ENCODE peak calls at places on chromosomes 2 and 18, in seven cellular contexts. V, T, R, O, B, L and A are unnamed samples.

GRCh38 chr2:105176429-105176828 is 65.1 kb upstream of the GPR45 start:
- ATAC-seq in V (no peak), T (no peak), R (peak; percentile 90), O (peak; percentile 87), B (peak; percentile 58), L (no peak), A (peak; percentile 89)

GRCh38 chr18:44915213-44915612 is 234.5 kb downstream of the SETBP1 start:
- ATAC-seq in V (no peak), T (no peak), R (no peak), O (no peak), B (no peak), L (no peak), A (no peak)

GRCh38 chr2:160538115-160538514 is 44.5 kb upstream of the RBMS1 start:
- ATAC-seq in V (no peak), T (no peak), R (no peak), O (no peak), B (no peak), L (no peak), A (no peak)

GRCh38 chr2:84800194-84800805 is 80.6 kb downstream of the TRABD2A start:
- ATAC-seq in V (no peak), T (no peak), R (no peak), O (no peak), B (no peak), L (no peak), A (no peak)

GRCh38 chr2:192500550-192501200 is 305.9 kb upstream of the TMEFF2 start:
- ATAC-seq in V (no peak), T (no peak), R (peak; percentile 86), O (no peak), B (no peak), L (no peak), A (peak; percentile 14)

GRCh38 chr18:13036622-13037320 is 45.6 kb downstream of the CEP192 start:
- ATAC-seq in V (no peak), T (no peak), R (no peak), O (no peak), B (no peak), L (no peak), A (no peak)

GRCh38 chr2:209305746-209306196 is 118.1 kb upstream of the MAP2 start:
- ATAC-seq in V (no peak), T (no peak), R (no peak), O (no peak), B (no peak), L (peak; percentile 100), A (no peak)

GRCh38 chr18:62741584-62741983 is 26.2 kb downstream of the PHLPP1 start:
- ATAC-seq in V (no peak), T (no peak), R (peak; percentile 63), O (no peak), B (no peak), L (peak; percentile 22), A (no peak)

GRCh38 chr2:72271766-72272615 is 124.3 kb upstream of the CYP26B1 start:
- ATAC-seq in V (no peak), T (no peak), R (peak; percentile 50), O (no peak), B (no peak), L (no peak), A (no peak)

GRCh38 chr2:134367216-134367615 is 113.3 kb downstream of the MGAT5 start:
- ATAC-seq in V (no peak), T (no peak), R (peak; percentile 25), O (no peak), B (no peak), L (no peak), A (no peak)

GRCh38 chr2:148528356-148529064 is 116.0 kb upstream of the EPC2 start:
- ATAC-seq in V (peak; percentile 10), T (no peak), R (no peak), O (no peak), B (no peak), L (no peak), A (no peak)

GRCh38 chr2:36835125-36835524 is 131.2 kb downstream of the STRN start:
- ATAC-seq in V (no peak), T (peak; percentile 92), R (no peak), O (no peak), B (no peak), L (no peak), A (no peak)

GRCh38 chr2:236236559-236237450 is 27.4 kb downstream of the ASB18 start:
- ATAC-seq in V (no peak), T (no peak), R (no peak), O (no peak), B (no peak), L (no peak), A (no peak)

GRCh38 chr2:25280066-25280687 is 61.5 kb downstream of the DNMT3A start:
- ATAC-seq in V (no peak), T (no peak), R (no peak), O (no peak), B (no peak), L (no peak), A (no peak)

GRCh38 chr18:77300579-77300978 is 50.9 kb downstream of the GALR1 start:
- ATAC-seq in V (no peak), T (no peak), R (no peak), O (no peak), B (no peak), L (peak; percentile 97), A (no peak)

GRCh38 chr2:120246546-120247300 is 5.9 kb upstream of the RALB start:
- ATAC-seq in V (no peak), T (no peak), R (no peak), O (no peak), B (no peak), L (no peak), A (no peak)